ENCODE peak calls at places on chromosomes 3 and 15, in seven cellular contexts. N is activated CD8-positive, alpha-beta memory T cell treated with anti-CD3 and anti-CD28 coated beads for 48 hours; Y is colonic mucosa; C is GM13977; R is caudate nucleus; M is astrocyte; S is NCI-H524. L is an unnamed sample.

GRCh38 chr15:33834892-33835730 is 133.2 kb upstream of the CHRM5 start:
- DNase-seq in C (no peak), R (no peak), N (no peak), M (no peak), Y (no peak), S (no peak), L (no peak)

GRCh38 chr3:14118400-14119165 is 6.1 kb downstream of the CHCHD4 start:
- DNase-seq in N (no peak), C (peak; percentile 4), R (no peak), Y (peak; percentile 11), M (no peak), S (no peak), L (peak; percentile 2)

GRCh38 chr15:99253381-99254090 is 2.3 kb downstream of the LRRC28 start:
- DNase-seq in S (no peak), Y (no peak), C (no peak), M (peak; percentile 93), N (no peak), R (no peak), L (peak; percentile 30)

GRCh38 chr15:74906193-74906449 is 530 bp downstream of the FAM219B start:
- DNase-seq in N (no peak), R (no peak), Y (peak; percentile 58), S (peak; percentile 50), M (no peak), C (peak; percentile 52), L (peak; percentile 48)

GRCh38 chr3:195028877-195029606 is 241.9 kb downstream of the XXYLT1 start:
- DNase-seq in M (no peak), C (no peak), N (no peak), Y (no peak), S (no peak), R (no peak), L (no peak)

GRCh38 chr3:197750396-197750831 is 731 bp downstream of the FYTTD1 start:
- DNase-seq in C (peak; percentile 80), Y (peak; percentile 70), S (peak; percentile 64), N (peak; percentile 25), R (peak; percentile 51), M (peak; percentile 55), L (peak; percentile 85)

GRCh38 chr15:70892002-70892911 is at the start of the genes LRRC49 and THAP10:
- DNase-seq in M (peak; percentile 93), S (peak; percentile 99), C (peak; percentile 81), Y (peak; percentile 89), N (peak; percentile 45), R (peak; percentile 88), L (peak; percentile 84)

GRCh38 chr3:127848131-127849129 is 26.1 kb upstream of the MGLL start:
- DNase-seq in C (no peak), S (peak; percentile 40), R (peak; percentile 33), M (no peak), Y (no peak), N (no peak), L (no peak)

GRCh38 chr3:16467368-16467767 is 46.1 kb downstream of the RFTN1 start:
- DNase-seq in S (no peak), M (no peak), Y (no peak), C (peak; percentile 52), N (no peak), R (no peak), L (peak; percentile 59)

GRCh38 chr3:52225452-52226228 is at the start of gene TLR9:
- DNase-seq in Y (no peak), S (no peak), N (no peak), M (no peak), R (no peak), C (peak; percentile 83), L (peak; percentile 87)

GRCh38 chr3:156657440-156657839 is 16.9 kb upstream of the TIPARP start:
- DNase-seq in C (no peak), Y (no peak), R (no peak), N (no peak), S (no peak), M (no peak), L (no peak)

GRCh38 chr3:11367116-11367781 is 95.1 kb downstream of the ATG7 start:
- DNase-seq in Y (peak; percentile 32), N (no peak), R (no peak), M (no peak), S (no peak), C (no peak), L (no peak)

GRCh38 chr3:61371123-61371522 is 119.9 kb upstream of the FHIT start:
- DNase-seq in S (peak; percentile 35), R (no peak), N (no peak), C (peak; percentile 18), Y (no peak), M (no peak), L (peak; percentile 42)